ENCODE peak calls at places on chromosomes 13 and 19, in seven cellular contexts. R, C, W, K, J, X and G are unnamed samples.

GRCh38 chr19:38452430-38453366 is 19.2 kb downstream of the RYR1 start:
- DNase-seq in K (no peak), X (no peak), C (peak), J (peak), R (peak), W (peak), G (peak)

GRCh38 chr19:8702350-8702749 is 3.8 kb upstream of the ACTL9 start:
- DNase-seq in K (no peak), J (peak), X (no peak), C (no peak), W (no peak), R (no peak), G (no peak)

GRCh38 chr19:1618157-1619093 is 13.2 kb upstream of the UQCR11 start:
- DNase-seq in W (peak), K (peak), C (peak), J (peak), X (no peak), R (peak), G (peak)

GRCh38 chr13:48097793-48098192 is 2.9 kb upstream of the MED4 start:
- DNase-seq in W (no peak), R (no peak), C (no peak), K (no peak), J (no peak), X (no peak), G (no peak)

GRCh38 chr13:48412881-48413351 is at the start of gene LPAR6:
- DNase-seq in C (peak), K (peak), W (no peak), J (peak), R (no peak), X (no peak), G (peak)

GRCh38 chr13:59024434-59024833 is 1139.3 kb downstream of the DIAPH3 start:
- DNase-seq in K (no peak), W (no peak), R (no peak), C (no peak), J (no peak), X (no peak), G (no peak)

GRCh38 chr13:93108111-93108581 is 118.5 kb upstream of the GPC6 start:
- DNase-seq in W (no peak), J (no peak), C (no peak), K (no peak), R (no peak), X (no peak), G (no peak)

GRCh38 chr13:110397445-110397844 is 90.4 kb downstream of the COL4A2 start:
- DNase-seq in W (no peak), J (no peak), X (peak), C (peak), R (no peak), K (no peak), G (no peak)

GRCh38 chr19:3370214-3370720 is 3.9 kb downstream of the NFIC start:
- DNase-seq in K (no peak), C (no peak), R (no peak), X (no peak), W (no peak), J (no peak), G (no peak)

GRCh38 chr19:15584541-15585115 is 30.4 kb upstream of the CYP4F8 start:
- DNase-seq in C (peak), K (peak), X (peak), W (peak), R (peak), J (peak), G (peak)

GRCh38 chr13:112748947-112749346 is 59.1 kb downstream of the ATP11A start:
- DNase-seq in C (no peak), J (no peak), W (no peak), K (no peak), X (no peak), R (no peak), G (no peak)

GRCh38 chr19:43224855-43225253 is 19.4 kb upstream of the PSG4 start:
- DNase-seq in J (no peak), R (no peak), C (no peak), X (no peak), K (no peak), W (no peak), G (no peak)

GRCh38 chr13:30607908-30608307 is 9.8 kb upstream of the USPL1 start:
- DNase-seq in J (peak), K (no peak), R (no peak), W (no peak), X (no peak), C (no peak), G (no peak)

GRCh38 chr13:42654760-42655159 is 80.8 kb downstream of the TNFSF11 start:
- DNase-seq in X (no peak), C (no peak), J (no peak), W (no peak), R (no peak), K (no peak), G (no peak)

GRCh38 chr13:32669030-32669646 is 82.9 kb downstream of the PDS5B start:
- DNase-seq in R (no peak), K (peak), X (no peak), C (peak), J (peak), W (peak), G (peak)

GRCh38 chr19:2927032-2927430 is 17.7 kb downstream of the ZNF77 start:
- DNase-seq in R (no peak), X (no peak), W (no peak), K (no peak), C (no peak), J (no peak), G (no peak)

GRCh38 chr19:52748336-52748950 is 13.6 kb upstream of the ZNF611 start:
- DNase-seq in K (no peak), W (peak), X (no peak), R (no peak), J (no peak), C (peak), G (peak)

GRCh38 chr13:24271611-24272451 is 37.5 kb upstream of the C1QTNF9 start:
- DNase-seq in J (peak), X (peak), W (no peak), K (peak), C (peak), R (no peak), G (no peak)

GRCh38 chr13:112664501-112665203 is 25.2 kb upstream of the ATP11A start:
- DNase-seq in X (no peak), R (no peak), C (peak), K (no peak), W (no peak), J (no peak), G (no peak)

GRCh38 chr13:113562866-113563265 is 21.7 kb upstream of the TFDP1 start:
- DNase-seq in C (no peak), X (no peak), W (no peak), K (no peak), R (no peak), J (no peak), G (no peak)

GRCh38 chr19:58558066-58558622 is at the start of gene UBE2M:
- DNase-seq in W (no peak), R (peak), C (peak), K (no peak), X (peak), J (peak), G (no peak)

GRCh38 chr13:79722885-79723445 is 242.0 kb downstream of the NDFIP2 start:
- DNase-seq in X (no peak), R (no peak), J (no peak), W (no peak), C (no peak), K (no peak), G (no peak)

GRCh38 chr13:111177081-111177711 is 62.1 kb downstream of the ARHGEF7 start:
- DNase-seq in R (no peak), C (no peak), X (peak), W (no peak), J (peak), K (no peak), G (no peak)

GRCh38 chr13:82747331-82747730 is 1134.9 kb downstream of the SLITRK1 start:
- DNase-seq in W (no peak), C (no peak), J (no peak), X (no peak), R (no peak), K (no peak), G (no peak)

GRCh38 chr19:1945899-1946298 is 4.9 kb downstream of the CSNK1G2 start:
- DNase-seq in K (peak), W (no peak), J (peak), R (peak), X (no peak), C (peak), G (peak)

GRCh38 chr13:66195238-66195637 is 1034.9 kb downstream of the PCDH9 start:
- DNase-seq in W (no peak), R (no peak), C (no peak), X (no peak), K (no peak), J (no peak), G (no peak)

GRCh38 chr19:3467437-3468198 is 12.7 kb downstream of the SMIM24 start:
- DNase-seq in C (no peak), R (no peak), K (no peak), X (no peak), J (no peak), W (no peak), G (no peak)

GRCh38 chr19:10471909-10472308 is 31.2 kb downstream of the KEAP1 start:
- DNase-seq in K (peak), R (no peak), W (peak), C (peak), J (peak), X (no peak), G (peak)

GRCh38 chr13:80737513-80737912 is 396.6 kb upstream of the SPRY2 start:
- DNase-seq in W (no peak), K (no peak), R (no peak), X (no peak), J (no peak), C (no peak), G (no peak)

GRCh38 chr13:30486230-30487074 is 20.7 kb upstream of the HMGB1 start:
- DNase-seq in J (no peak), R (peak), C (no peak), W (no peak), X (no peak), K (no peak), G (no peak)

GRCh38 chr13:112844879-112845278 is 124.1 kb upstream of the MCF2L start:
- DNase-seq in X (no peak), J (no peak), R (no peak), W (no peak), K (no peak), C (no peak), G (no peak)